ENCODE peak calls at places on chromosome 15, in six cellular contexts. L is stimulated activated naive CD8-positive, alpha-beta T cell treated with anti-CD3 and anti-CD28 coated beads, Interleukin-15, amount 100 ng/mL, for 72 hours; R is A549; Z is H9; T is Right ventricle myocardium superior; W is right cardiac atrium. I is an unnamed sample.

GRCh38 chr15:73079570-73079969 is 27.3 kb downstream of the NEO1 start:
- DNase-seq in L (no peak), R (no peak), Z (no peak), T (no peak), W (no peak), I (no peak)

GRCh38 chr15:96326551-96327154 is 3.8 kb upstream of the NR2F2 start:
- DNase-seq in L (no peak), R (peak; percentile 51), Z (peak; percentile 53), T (peak; percentile 64), W (peak; percentile 82), I (peak; percentile 82)

GRCh38 chr15:41559489-41560177 is 621 bp downstream of the TYRO3 start:
- DNase-seq in L (no peak), R (no peak), Z (peak; percentile 44), T (peak; percentile 48), W (peak; percentile 67), I (peak; percentile 77)

GRCh38 chr15:43441316-43441715 is 51.6 kb downstream of the TP53BP1 start:
- DNase-seq in L (no peak), R (peak; percentile 37), Z (no peak), T (no peak), W (no peak), I (no peak)

GRCh38 chr15:82133251-82133650 is 87.4 kb upstream of the MEX3B start:
- DNase-seq in L (no peak), R (no peak), Z (no peak), T (no peak), W (no peak), I (no peak)

GRCh38 chr15:55902975-55903374 is 90.4 kb downstream of the NEDD4 start:
- DNase-seq in L (no peak), R (no peak), Z (no peak), T (no peak), W (no peak), I (no peak)

GRCh38 chr15:48984811-48985352 is 21.2 kb upstream of the SHC4 start:
- DNase-seq in L (no peak), R (no peak), Z (no peak), T (no peak), W (no peak), I (no peak)

GRCh38 chr15:60957111-60957510 is 272.0 kb downstream of the RORA start:
- DNase-seq in L (no peak), R (no peak), Z (no peak), T (no peak), W (no peak), I (no peak)

GRCh38 chr15:27797765-27798164 is 301.4 kb downstream of the OCA2 start:
- DNase-seq in L (no peak), R (no peak), Z (no peak), T (peak; percentile 70), W (peak; percentile 66), I (no peak)

GRCh38 chr15:63203451-63204090 is 14.2 kb downstream of the RAB8B start:
- DNase-seq in L (peak; percentile 39), R (no peak), Z (no peak), T (no peak), W (no peak), I (no peak)

GRCh38 chr15:65558997-65559760 is 28.9 kb downstream of the HACD3 start:
- DNase-seq in L (no peak), R (no peak), Z (no peak), T (no peak), W (no peak), I (no peak)

GRCh38 chr15:55775316-55775715 is 32.4 kb upstream of the PRTG start:
- DNase-seq in L (no peak), R (no peak), Z (peak; percentile 66), T (no peak), W (no peak), I (no peak)